ENCODE peak calls at places on chromosomes 1 and 21, in six cellular contexts. B is HS-5, K is AG08396, N is stomach, D is AG20443, W is endodermal cell. M is an unnamed sample.

GRCh38 chr1:93988634-93989350 is 79.6 kb upstream of the GCLM start:
- DNase-seq in D (peak; percentile 81), W (no peak), B (peak; percentile 87), K (peak; percentile 53), N (no peak), M (no peak)

GRCh38 chr1:25343872-25344271 is 5.7 kb downstream of the TMEM50A start:
- DNase-seq in N (no peak), D (peak; percentile 29), B (peak; percentile 86), W (no peak), K (no peak), M (no peak)

GRCh38 chr1:244347942-244348341 is 103.8 kb downstream of the ADSS2 start:
- DNase-seq in B (no peak), K (no peak), W (peak; percentile 17), D (no peak), N (no peak), M (no peak)

GRCh38 chr1:15027515-15027948 is 126.0 kb upstream of the TMEM51 start:
- DNase-seq in N (peak; percentile 73), K (peak; percentile 79), B (no peak), D (peak; percentile 88), W (peak; percentile 94), M (peak; percentile 57)

GRCh38 chr1:98045211-98046030 is 124.6 kb upstream of the DPYD start:
- DNase-seq in K (peak; percentile 65), N (peak; percentile 23), B (no peak), W (peak; percentile 66), D (peak; percentile 73), M (no peak)

GRCh38 chr1:51661081-51661518 is 44.2 kb downstream of the OSBPL9 start:
- DNase-seq in B (peak; percentile 91), N (no peak), K (peak; percentile 56), W (no peak), D (peak; percentile 72), M (peak; percentile 23)

GRCh38 chr1:99613716-99614115 is 32.2 kb upstream of the PALMD start:
- DNase-seq in B (no peak), K (no peak), W (no peak), D (no peak), N (no peak), M (no peak)

GRCh38 chr1:203477748-203478147 is 2.1 kb downstream of the PRELP start:
- DNase-seq in K (no peak), N (no peak), D (no peak), W (no peak), B (no peak), M (no peak)

GRCh38 chr1:54854376-54855020 is 32.5 kb downstream of the DHCR24 start:
- DNase-seq in D (peak; percentile 35), B (no peak), N (no peak), W (no peak), K (no peak), M (no peak)

GRCh38 chr21:28867401-28867800 is 125.3 kb downstream of the LTN1 start:
- DNase-seq in N (no peak), D (peak; percentile 47), K (no peak), W (no peak), B (no peak), M (no peak)

GRCh38 chr1:169853335-169853734 is 40.4 kb downstream of the SCYL3 start:
- DNase-seq in B (no peak), D (no peak), W (no peak), N (no peak), K (no peak), M (no peak)

GRCh38 chr1:171220551-171221175 is 27.6 kb upstream of the FMO1 start:
- DNase-seq in W (peak; percentile 92), D (no peak), K (peak; percentile 9), N (no peak), B (no peak), M (no peak)

GRCh38 chr21:26070822-26071425 is 99.6 kb downstream of the APP start:
- DNase-seq in K (peak; percentile 52), D (peak; percentile 65), W (no peak), N (no peak), B (peak; percentile 82), M (no peak)

GRCh38 chr1:43493661-43494450 is 36.8 kb upstream of the PTPRF start:
- DNase-seq in D (no peak), B (no peak), K (no peak), W (peak; percentile 78), N (no peak), M (no peak)

GRCh38 chr1:189513091-189513490 is 964.6 kb downstream of the BRINP3 start:
- DNase-seq in K (no peak), N (no peak), D (no peak), B (no peak), W (peak; percentile 55), M (no peak)

GRCh38 chr1:183226963-183227362 is 40.9 kb downstream of the LAMC2 start:
- DNase-seq in D (no peak), N (no peak), K (no peak), W (no peak), B (no peak), M (no peak)

GRCh38 chr1:160720366-160720765 is 8.7 kb upstream of the CD48 start:
- DNase-seq in D (no peak), K (no peak), N (no peak), B (no peak), W (no peak), M (no peak)

GRCh38 chr1:224149733-224150132 is 33.3 kb upstream of the DEGS1 start:
- DNase-seq in K (no peak), W (no peak), D (no peak), B (no peak), N (no peak), M (no peak)

GRCh38 chr21:45838636-45839035 is 142.9 kb upstream of the COL6A1 start:
- DNase-seq in D (no peak), W (no peak), B (no peak), K (no peak), N (no peak), M (no peak)